ENCODE peak calls at places on chromosomes 3 and 15, in seven cellular contexts. Y, L, D, H, Q, J and Z are unnamed samples.

GRCh38 chr3:151880326-151880725 is 6.9 kb downstream of the SUCNR1 start:
- DNase-seq in Y (no peak), L (no peak), D (no peak), H (no peak), Q (no peak), J (no peak), Z (no peak)

GRCh38 chr3:54518011-54518675 is 395.8 kb downstream of the CACNA2D3 start:
- DNase-seq in Y (no peak), L (no peak), D (no peak), H (no peak), Q (no peak), J (no peak), Z (no peak)

GRCh38 chr3:184822654-184823053 is 10.7 kb downstream of the VPS8 start:
- DNase-seq in Y (no peak), L (no peak), D (peak; percentile 42), H (no peak), Q (no peak), J (no peak), Z (no peak)

GRCh38 chr15:42375941-42376340 is 16.6 kb downstream of the CAPN3 start:
- DNase-seq in Y (no peak), L (no peak), D (no peak), H (no peak), Q (no peak), J (no peak), Z (no peak)

GRCh38 chr3:124441766-124442165 is 288.5 kb upstream of the UMPS start:
- DNase-seq in Y (no peak), L (no peak), D (no peak), H (no peak), Q (no peak), J (no peak), Z (no peak)

GRCh38 chr3:49903451-49904424 is at the start of gene MST1R:
- DNase-seq in Y (peak; percentile 29), L (no peak), D (peak; percentile 12), H (peak; percentile 95), Q (no peak), J (peak; percentile 57), Z (peak; percentile 86)

GRCh38 chr3:10223676-10224639 is 24.3 kb upstream of the TATDN2 start:
- DNase-seq in Y (peak; percentile 9), L (peak; percentile 63), D (no peak), H (peak; percentile 63), Q (no peak), J (no peak), Z (peak; percentile 50)

GRCh38 chr3:60698117-60698516 is 553.1 kb downstream of the FHIT start:
- DNase-seq in Y (no peak), L (no peak), D (no peak), H (no peak), Q (no peak), J (no peak), Z (no peak)

GRCh38 chr3:13793451-13793850 is 86.4 kb downstream of the WNT7A start:
- DNase-seq in Y (no peak), L (no peak), D (no peak), H (no peak), Q (no peak), J (no peak), Z (no peak)

GRCh38 chr3:11155341-11156025 is 1.2 kb downstream of the HRH1 start:
- DNase-seq in Y (peak; percentile 86), L (no peak), D (peak; percentile 84), H (peak; percentile 51), Q (no peak), J (no peak), Z (no peak)

GRCh38 chr15:67916051-67916374 is 76.2 kb upstream of the RNU6-1 start:
- DNase-seq in Y (no peak), L (no peak), D (no peak), H (no peak), Q (no peak), J (no peak), Z (no peak)

GRCh38 chr15:55991841-55992768 is 1.3 kb downstream of the NEDD4 start:
- DNase-seq in Y (peak; percentile 26), L (no peak), D (peak; percentile 17), H (peak; percentile 25), Q (no peak), J (no peak), Z (no peak)

GRCh38 chr3:9180764-9181117 is 68.7 kb downstream of the SRGAP3 start:
- DNase-seq in Y (no peak), L (peak; percentile 69), D (no peak), H (peak; percentile 13), Q (no peak), J (no peak), Z (no peak)

GRCh38 chr15:99682455-99682854 is 50.8 kb downstream of the LYSMD4 start:
- DNase-seq in Y (peak; percentile 96), L (no peak), D (peak; percentile 89), H (no peak), Q (peak; percentile 63), J (no peak), Z (no peak)

GRCh38 chr3:49020335-49021212 is 1.3 kb upstream of the NDUFAF3 start:
- DNase-seq in Y (no peak), L (peak; percentile 50), D (no peak), H (peak; percentile 76), Q (no peak), J (no peak), Z (peak; percentile 44)

GRCh38 chr15:77064539-77065308 is 6.2 kb downstream of the TSPAN3 start:
- DNase-seq in Y (peak; percentile 76), L (no peak), D (no peak), H (no peak), Q (no peak), J (no peak), Z (no peak)

GRCh38 chr3:131393868-131394267 is 12.3 kb downstream of the NUDT16 start:
- DNase-seq in Y (no peak), L (no peak), D (no peak), H (no peak), Q (no peak), J (no peak), Z (no peak)

GRCh38 chr3:59248976-59249375 is 199.2 kb upstream of the CFAP20DC start:
- DNase-seq in Y (no peak), L (no peak), D (no peak), H (no peak), Q (no peak), J (no peak), Z (no peak)

GRCh38 chr3:43484926-43485488 is 136.8 kb downstream of the ANO10 start:
- DNase-seq in Y (no peak), L (no peak), D (no peak), H (no peak), Q (no peak), J (no peak), Z (no peak)

GRCh38 chr3:19901337-19901736 is 32.7 kb downstream of the EFHB start:
- DNase-seq in Y (no peak), L (no peak), D (peak; percentile 33), H (no peak), Q (no peak), J (no peak), Z (no peak)

GRCh38 chr3:129413687-129414506 is 14.5 kb downstream of the EFCAB12 start:
- DNase-seq in Y (peak; percentile 98), L (no peak), D (peak; percentile 96), H (peak; percentile 62), Q (no peak), J (no peak), Z (no peak)

GRCh38 chr15:20355256-20355868 is 186.2 kb downstream of the GOLGA6L6 start:
- DNase-seq in Y (no peak), L (no peak), D (no peak), H (peak; percentile 47), Q (no peak), J (no peak), Z (no peak)

GRCh38 chr3:128317698-128318231 is 148.9 kb downstream of the DNAJB8 start:
- DNase-seq in Y (no peak), L (no peak), D (peak; percentile 19), H (no peak), Q (no peak), J (no peak), Z (no peak)

GRCh38 chr15:101049282-101049681 is 130.1 kb downstream of the LRRK1 start:
- DNase-seq in Y (no peak), L (no peak), D (no peak), H (no peak), Q (no peak), J (no peak), Z (no peak)

GRCh38 chr15:74519311-74519710 is 21.7 kb upstream of the ARID3B start:
- DNase-seq in Y (peak; percentile 85), L (no peak), D (peak; percentile 45), H (no peak), Q (no peak), J (no peak), Z (no peak)

GRCh38 chr3:189233225-189233858 is 61.6 kb downstream of the TPRG1 start:
- DNase-seq in Y (peak; percentile 70), L (no peak), D (peak; percentile 74), H (peak; percentile 6), Q (peak; percentile 73), J (no peak), Z (no peak)

GRCh38 chr3:50126287-50127211 is 28.6 kb upstream of the SEMA3F start:
- DNase-seq in Y (peak; percentile 28), L (no peak), D (peak; percentile 46), H (no peak), Q (no peak), J (no peak), Z (no peak)

GRCh38 chr3:165827883-165828282 is 9.3 kb downstream of the BCHE start:
- DNase-seq in Y (no peak), L (no peak), D (no peak), H (no peak), Q (no peak), J (no peak), Z (no peak)

GRCh38 chr3:189567772-189568420 is 63.3 kb upstream of the TP63 start:
- DNase-seq in Y (no peak), L (no peak), D (no peak), H (no peak), Q (no peak), J (no peak), Z (no peak)

GRCh38 chr3:43879166-43879565 is 188.4 kb downstream of the ABHD5 start:
- DNase-seq in Y (peak; percentile 22), L (no peak), D (no peak), H (peak; percentile 56), Q (no peak), J (no peak), Z (no peak)

GRCh38 chr15:40279437-40280141 is 3.3 kb downstream of the ANKRD63 start:
- DNase-seq in Y (no peak), L (no peak), D (peak; percentile 48), H (peak; percentile 89), Q (no peak), J (peak; percentile 51), Z (peak; percentile 60)

GRCh38 chr3:34396288-34396687 is 597.9 kb downstream of the PDCD6IP start:
- DNase-seq in Y (no peak), L (no peak), D (no peak), H (no peak), Q (no peak), J (no peak), Z (no peak)

GRCh38 chr3:96813134-96813819 is 1.1 kb upstream of the EPHA6 start:
- DNase-seq in Y (peak; percentile 62), L (peak; percentile 56), D (peak; percentile 49), H (peak; percentile 90), Q (no peak), J (no peak), Z (peak; percentile 64)

GRCh38 chr15:84606653-84607120 is 5.9 kb downstream of the ZSCAN2 start:
- DNase-seq in Y (no peak), L (no peak), D (no peak), H (no peak), Q (no peak), J (no peak), Z (no peak)

GRCh38 chr3:107986505-107986904 is 104.3 kb downstream of the CD47 start:
- DNase-seq in Y (no peak), L (no peak), D (peak; percentile 32), H (no peak), Q (no peak), J (no peak), Z (no peak)

GRCh38 chr3:171261487-171261886 is 198.7 kb downstream of the TNIK start:
- DNase-seq in Y (peak; percentile 57), L (no peak), D (no peak), H (no peak), Q (no peak), J (no peak), Z (no peak)